ENCODE peak calls at places on chromosomes 1 and 21, in six cellular contexts. One of them, this sample, is unnamed.

GRCh38 chr1:2311184-2312032 is 79.9 kb downstream of the MORN1 start:
- DNase-seq in epithelial cell of esophagus: peak; percentile 43
- DNase-seq in cardiac muscle cell: peak; percentile 62
- DNase-seq in activated naive CD4-positive, alpha-beta T cell: peak; percentile 57
- DNase-seq in T-helper 17 cell: peak; percentile 54
- DNase-seq in HTR-8/SVneo: no peak
- DNase-seq in this sample: no peak

GRCh38 chr1:229217716-229218115 is 53.2 kb upstream of the RAB4A start:
- DNase-seq in epithelial cell of esophagus: peak; percentile 35
- DNase-seq in cardiac muscle cell: no peak
- DNase-seq in activated naive CD4-positive, alpha-beta T cell: no peak
- DNase-seq in T-helper 17 cell: no peak
- DNase-seq in HTR-8/SVneo: no peak
- DNase-seq in this sample: no peak

GRCh38 chr1:7046314-7046713 is 261.1 kb downstream of the CAMTA1 start:
- DNase-seq in epithelial cell of esophagus: peak; percentile 66
- DNase-seq in cardiac muscle cell: peak; percentile 86
- DNase-seq in activated naive CD4-positive, alpha-beta T cell: no peak
- DNase-seq in T-helper 17 cell: no peak
- DNase-seq in HTR-8/SVneo: peak; percentile 33
- DNase-seq in this sample: no peak

GRCh38 chr1:182281541-182281940 is 110.0 kb downstream of the GLUL start:
- DNase-seq in epithelial cell of esophagus: no peak
- DNase-seq in cardiac muscle cell: no peak
- DNase-seq in activated naive CD4-positive, alpha-beta T cell: no peak
- DNase-seq in T-helper 17 cell: no peak
- DNase-seq in HTR-8/SVneo: no peak
- DNase-seq in this sample: peak; percentile 91

GRCh38 chr1:178521241-178521640 is 8.3 kb downstream of the TEX35 start:
- DNase-seq in epithelial cell of esophagus: no peak
- DNase-seq in cardiac muscle cell: no peak
- DNase-seq in activated naive CD4-positive, alpha-beta T cell: no peak
- DNase-seq in T-helper 17 cell: no peak
- DNase-seq in HTR-8/SVneo: no peak
- DNase-seq in this sample: no peak

GRCh38 chr21:39788383-39788782 is 43.4 kb downstream of the IGSF5 start:
- DNase-seq in epithelial cell of esophagus: peak; percentile 52
- DNase-seq in cardiac muscle cell: peak; percentile 77
- DNase-seq in activated naive CD4-positive, alpha-beta T cell: no peak
- DNase-seq in T-helper 17 cell: no peak
- DNase-seq in HTR-8/SVneo: peak; percentile 56
- DNase-seq in this sample: peak; percentile 52

GRCh38 chr1:59574085-59574484 is 240.7 kb upstream of the HOOK1 start:
- DNase-seq in epithelial cell of esophagus: no peak
- DNase-seq in cardiac muscle cell: peak; percentile 86
- DNase-seq in activated naive CD4-positive, alpha-beta T cell: no peak
- DNase-seq in T-helper 17 cell: no peak
- DNase-seq in HTR-8/SVneo: no peak
- DNase-seq in this sample: no peak

GRCh38 chr1:31706384-31707058 is 2.7 kb upstream of the COL16A1 start:
- DNase-seq in epithelial cell of esophagus: no peak
- DNase-seq in cardiac muscle cell: no peak
- DNase-seq in activated naive CD4-positive, alpha-beta T cell: no peak
- DNase-seq in T-helper 17 cell: no peak
- DNase-seq in HTR-8/SVneo: no peak
- DNase-seq in this sample: no peak

GRCh38 chr1:43042773-43043470 is 84.3 kb upstream of the SLC2A1 start:
- DNase-seq in epithelial cell of esophagus: no peak
- DNase-seq in cardiac muscle cell: no peak
- DNase-seq in activated naive CD4-positive, alpha-beta T cell: no peak
- DNase-seq in T-helper 17 cell: no peak
- DNase-seq in HTR-8/SVneo: no peak
- DNase-seq in this sample: no peak

GRCh38 chr1:81128079-81128478 is 672.7 kb upstream of the ADGRL2 start:
- DNase-seq in epithelial cell of esophagus: no peak
- DNase-seq in cardiac muscle cell: no peak
- DNase-seq in activated naive CD4-positive, alpha-beta T cell: no peak
- DNase-seq in T-helper 17 cell: no peak
- DNase-seq in HTR-8/SVneo: no peak
- DNase-seq in this sample: no peak

GRCh38 chr1:41439234-41439633 is 45.2 kb downstream of the EDN2 start:
- DNase-seq in epithelial cell of esophagus: no peak
- DNase-seq in cardiac muscle cell: no peak
- DNase-seq in activated naive CD4-positive, alpha-beta T cell: no peak
- DNase-seq in T-helper 17 cell: no peak
- DNase-seq in HTR-8/SVneo: no peak
- DNase-seq in this sample: no peak

GRCh38 chr1:56808385-56808784 is 10.8 kb downstream of the FYB2 start:
- DNase-seq in epithelial cell of esophagus: no peak
- DNase-seq in cardiac muscle cell: no peak
- DNase-seq in activated naive CD4-positive, alpha-beta T cell: no peak
- DNase-seq in T-helper 17 cell: no peak
- DNase-seq in HTR-8/SVneo: no peak
- DNase-seq in this sample: peak; percentile 53

GRCh38 chr1:165598676-165599059 is 32.4 kb upstream of the MGST3 start:
- DNase-seq in epithelial cell of esophagus: no peak
- DNase-seq in cardiac muscle cell: no peak
- DNase-seq in activated naive CD4-positive, alpha-beta T cell: no peak
- DNase-seq in T-helper 17 cell: no peak
- DNase-seq in HTR-8/SVneo: no peak
- DNase-seq in this sample: no peak

GRCh38 chr1:107669996-107670395 is 295.0 kb downstream of the VAV3 start:
- DNase-seq in epithelial cell of esophagus: peak; percentile 81
- DNase-seq in cardiac muscle cell: peak; percentile 40
- DNase-seq in activated naive CD4-positive, alpha-beta T cell: no peak
- DNase-seq in T-helper 17 cell: no peak
- DNase-seq in HTR-8/SVneo: no peak
- DNase-seq in this sample: no peak

GRCh38 chr1:14602131-14602530 is 3.6 kb downstream of the KAZN start:
- DNase-seq in epithelial cell of esophagus: no peak
- DNase-seq in cardiac muscle cell: peak; percentile 70
- DNase-seq in activated naive CD4-positive, alpha-beta T cell: no peak
- DNase-seq in T-helper 17 cell: no peak
- DNase-seq in HTR-8/SVneo: no peak
- DNase-seq in this sample: peak; percentile 28

GRCh38 chr21:42187976-42188653 is 30.8 kb upstream of the ABCG1 start:
- DNase-seq in epithelial cell of esophagus: peak; percentile 46
- DNase-seq in cardiac muscle cell: peak; percentile 62
- DNase-seq in activated naive CD4-positive, alpha-beta T cell: peak; percentile 67
- DNase-seq in T-helper 17 cell: peak; percentile 59
- DNase-seq in HTR-8/SVneo: no peak
- DNase-seq in this sample: no peak

GRCh38 chr1:184160236-184160635 is 108.7 kb downstream of the TSEN15 start:
- DNase-seq in epithelial cell of esophagus: peak; percentile 61
- DNase-seq in cardiac muscle cell: peak; percentile 40
- DNase-seq in activated naive CD4-positive, alpha-beta T cell: no peak
- DNase-seq in T-helper 17 cell: no peak
- DNase-seq in HTR-8/SVneo: no peak
- DNase-seq in this sample: no peak

GRCh38 chr1:201302168-201302896 is 19.0 kb downstream of the PKP1 start:
- DNase-seq in epithelial cell of esophagus: peak; percentile 96
- DNase-seq in cardiac muscle cell: no peak
- DNase-seq in activated naive CD4-positive, alpha-beta T cell: no peak
- DNase-seq in T-helper 17 cell: no peak
- DNase-seq in HTR-8/SVneo: no peak
- DNase-seq in this sample: no peak

GRCh38 chr21:28851645-28852044 is 141.0 kb downstream of the LTN1 start:
- DNase-seq in epithelial cell of esophagus: no peak
- DNase-seq in cardiac muscle cell: no peak
- DNase-seq in activated naive CD4-positive, alpha-beta T cell: no peak
- DNase-seq in T-helper 17 cell: no peak
- DNase-seq in HTR-8/SVneo: no peak
- DNase-seq in this sample: no peak

GRCh38 chr1:179591592-179592580 is at the start of gene TDRD5:
- DNase-seq in epithelial cell of esophagus: peak; percentile 11
- DNase-seq in cardiac muscle cell: peak; percentile 25
- DNase-seq in activated naive CD4-positive, alpha-beta T cell: no peak
- DNase-seq in T-helper 17 cell: no peak
- DNase-seq in HTR-8/SVneo: no peak
- DNase-seq in this sample: no peak

GRCh38 chr1:228139406-228139930 is 611 bp upstream of the GUK1 start:
- DNase-seq in epithelial cell of esophagus: no peak
- DNase-seq in cardiac muscle cell: no peak
- DNase-seq in activated naive CD4-positive, alpha-beta T cell: no peak
- DNase-seq in T-helper 17 cell: no peak
- DNase-seq in HTR-8/SVneo: no peak
- DNase-seq in this sample: no peak

GRCh38 chr1:230321341-230321740 is 104.8 kb downstream of the PGBD5 start:
- DNase-seq in epithelial cell of esophagus: no peak
- DNase-seq in cardiac muscle cell: no peak
- DNase-seq in activated naive CD4-positive, alpha-beta T cell: no peak
- DNase-seq in T-helper 17 cell: no peak
- DNase-seq in HTR-8/SVneo: no peak
- DNase-seq in this sample: no peak

GRCh38 chr1:161721738-161722343 is 497 bp downstream of the FCRLB start:
- DNase-seq in epithelial cell of esophagus: peak; percentile 51
- DNase-seq in cardiac muscle cell: peak; percentile 79
- DNase-seq in activated naive CD4-positive, alpha-beta T cell: no peak
- DNase-seq in T-helper 17 cell: no peak
- DNase-seq in HTR-8/SVneo: peak; percentile 65
- DNase-seq in this sample: no peak